ENCODE peak calls at places on chromosomes 3 and 15, in eight cellular contexts. P, J, Y, U, W, Q, K and M are unnamed samples. For H3K36me3, the result is how much of the 10 kb centered on the place peaks cover.

GRCh38 chr3:31116651-31117050 is 222.2 kb upstream of the GADL1 start:
- DNase-seq in P (no peak), U (no peak), W (no peak), Q (no peak), Y (no peak), K (no peak), J (no peak), M (no peak)

GRCh38 chr3:29247088-29247745 is 33.7 kb upstream of the RBMS3 start:
- DNase-seq in P (no peak), Q (no peak), Y (no peak), W (no peak), K (no peak), J (no peak), U (no peak), M (no peak)

GRCh38 chr3:176430244-176430893 is 766.9 kb downstream of the TBL1XR1 start:
- DNase-seq in K (peak), Q (no peak), Y (no peak), U (no peak), J (no peak), P (peak), W (peak), M (no peak)

GRCh38 chr3:58565621-58566397 is 11.4 kb downstream of the FAM107A start:
- DNase-seq in P (no peak), U (peak), Y (no peak), K (no peak), W (no peak), Q (no peak), J (no peak), M (peak)

GRCh38 chr3:52851348-52851747 is 16.5 kb upstream of the MUSTN1 start:
- DNase-seq in P (no peak), K (peak), Y (no peak), J (no peak), W (no peak), Q (no peak), U (peak), M (no peak)

GRCh38 chr15:81809543-81809942 is 236.3 kb downstream of the MEX3B start:
- DNase-seq in Y (no peak), U (no peak), J (no peak), P (no peak), Q (no peak), W (no peak), K (peak), M (no peak)

GRCh38 chr3:101903426-101903825 is 54.1 kb downstream of the NFKBIZ start:
- DNase-seq in Y (no peak), W (no peak), U (no peak), J (no peak), P (no peak), Q (no peak), K (no peak), M (no peak)

GRCh38 chr15:38320181-38320580 is 67.5 kb downstream of the SPRED1 start:
- DNase-seq in J (no peak), Q (no peak), U (no peak), W (no peak), P (no peak), K (no peak), Y (no peak), M (no peak)

GRCh38 chr3:56783644-56784451 is 17.9 kb downstream of the ARHGEF3 start:
- DNase-seq in P (peak), U (no peak), Y (peak), J (peak), K (peak), W (peak), Q (peak), M (no peak)

GRCh38 chr3:62601238-62601856 is 228.0 kb upstream of the FEZF2 start:
- DNase-seq in Y (no peak), W (no peak), U (no peak), Q (no peak), J (no peak), K (no peak), P (no peak), M (no peak)

GRCh38 chr3:23052230-23053019 is 150.7 kb upstream of the UBE2E2 start:
- DNase-seq in J (no peak), Q (no peak), K (no peak), Y (no peak), P (no peak), W (no peak), U (peak), M (no peak)

GRCh38 chr15:90219421-90220141 is 14.2 kb downstream of the CIB1 start:
- DNase-seq in K (no peak), J (no peak), W (no peak), Y (no peak), U (peak), Q (no peak), P (no peak), M (no peak)

GRCh38 chr3:3177861-3178497 is 1.5 kb downstream of the CRBN start:
- DNase-seq in Q (no peak), K (peak), W (no peak), J (no peak), P (no peak), Y (no peak), U (no peak), M (no peak)

GRCh38 chr3:2653706-2654105 is 456.5 kb downstream of the IL5RA start:
- DNase-seq in P (no peak), Q (no peak), J (no peak), K (no peak), U (no peak), Y (no peak), W (no peak), M (no peak)

GRCh38 chr3:64253689-64254088 is 28.4 kb upstream of the PRICKLE2 start:
- DNase-seq in K (no peak), W (no peak), J (no peak), Q (no peak), Y (no peak), P (no peak), U (no peak), M (no peak)

GRCh38 chr15:42355291-42355690 is 4.0 kb upstream of the CAPN3 start:
- DNase-seq in K (no peak), J (no peak), W (no peak), P (no peak), Q (no peak), U (no peak), Y (no peak), M (no peak)

GRCh38 chr15:38373016-38373415 is 80.9 kb upstream of the FAM98B start:
- DNase-seq in Q (no peak), Y (no peak), P (no peak), J (no peak), W (no peak), U (no peak), K (no peak), M (no peak)

GRCh38 chr3:149276621-149277020 is 55.0 kb upstream of the CP start:
- DNase-seq in W (no peak), U (no peak), Q (no peak), P (no peak), Y (no peak), J (no peak), K (no peak), M (no peak)

GRCh38 chr3:21533047-21533446 is 218.0 kb downstream of the ZNF385D start:
- DNase-seq in K (no peak), Y (no peak), P (no peak), W (no peak), Q (no peak), J (no peak), U (no peak), M (no peak)

GRCh38 chr3:171457263-171458055 is 2.7 kb downstream of the TNIK start:
- DNase-seq in J (no peak), K (no peak), U (no peak), W (no peak), Y (no peak), Q (no peak), P (no peak), M (no peak)

GRCh38 chr3:63863150-63864007 is at the start of the genes ATXN7 and THOC7:
- DNase-seq in J (peak), Q (no peak), P (peak), W (peak), U (peak), Y (peak), K (peak), M (no peak)

GRCh38 chr3:71707600-71707999 is 17.6 kb downstream of the EIF4E3 start:
- DNase-seq in W (no peak), P (no peak), J (no peak), K (no peak), Q (no peak), U (no peak), Y (no peak), M (no peak)

GRCh38 chr3:69121950-69122349 is 445 bp downstream of the LMOD3 start:
- DNase-seq in K (no peak), J (no peak), Q (no peak), P (no peak), Y (no peak), W (no peak), U (no peak), M (no peak)

GRCh38 chr15:31871159-31871886 is 159.0 kb upstream of the CHRNA7 start:
- DNase-seq in Q (no peak), J (no peak), P (no peak), W (no peak), Y (no peak), U (no peak), K (no peak), M (no peak)

GRCh38 chr3:63980830-63981498 is 42.3 kb downstream of the PSMD6 start:
- DNase-seq in K (no peak), Q (no peak), Y (no peak), P (no peak), J (no peak), U (no peak), W (no peak), M (no peak)

GRCh38 chr15:100931143-100931890 is 12.2 kb downstream of the LRRK1 start:
- DNase-seq in K (no peak), P (no peak), Q (no peak), Y (no peak), U (no peak), J (no peak), W (no peak), M (no peak)

GRCh38 chr3:183911763-183912506 is 27.3 kb upstream of the PARL start:
- DNase-seq in W (no peak), J (no peak), Y (no peak), Q (no peak), U (no peak), K (peak), P (no peak), M (no peak)

GRCh38 chr3:57110214-57110613 is 49.8 kb downstream of the SPATA12 start:
- DNase-seq in K (no peak), P (no peak), W (no peak), Q (no peak), J (no peak), U (no peak), Y (no peak), M (no peak)

GRCh38 chr3:11495948-11496557 is 147.7 kb downstream of the VGLL4 start:
- DNase-seq in P (peak), K (no peak), Y (peak), J (no peak), U (no peak), Q (no peak), W (no peak), M (no peak)

GRCh38 chr3:15291589-15292541 is 40.5 kb downstream of the SH3BP5 start:
- DNase-seq in K (no peak), Y (no peak), P (no peak), J (peak), Q (peak), W (no peak), U (no peak), M (no peak)

GRCh38 chr3:22012471-22012870 is 261.5 kb upstream of the ZNF385D start:
- DNase-seq in Q (no peak), Y (no peak), U (no peak), K (no peak), P (no peak), W (no peak), J (no peak), M (no peak)

GRCh38 chr3:113662824-113663223 is 33.6 kb downstream of the USF3 start:
- DNase-seq in Y (no peak), K (peak), U (no peak), Q (no peak), J (no peak), P (no peak), W (no peak), M (no peak)

GRCh38 chr3:150020527-150020926 is 49.8 kb upstream of the PFN2 start:
- DNase-seq in J (no peak), U (no peak), Q (no peak), P (no peak), W (no peak), K (no peak), Y (no peak), M (no peak)

GRCh38 chr15:71807125-71807629 is 3.2 kb upstream of the NR2E3 start:
- DNase-seq in U (peak), J (no peak), P (no peak), Y (no peak), K (no peak), Q (no peak), W (no peak), M (no peak)

GRCh38 chr3:11212301-11212613 is 58.0 kb downstream of the HRH1 start:
- DNase-seq in Y (peak), K (no peak), Q (no peak), J (peak), W (no peak), P (no peak), U (no peak), M (no peak)

GRCh38 chr15:41160639-41161315 is 44.7 kb upstream of the INO80 start:
- DNase-seq in Q (no peak), Y (no peak), P (no peak), J (no peak), W (no peak), K (no peak), U (no peak), M (no peak)

DNA sequence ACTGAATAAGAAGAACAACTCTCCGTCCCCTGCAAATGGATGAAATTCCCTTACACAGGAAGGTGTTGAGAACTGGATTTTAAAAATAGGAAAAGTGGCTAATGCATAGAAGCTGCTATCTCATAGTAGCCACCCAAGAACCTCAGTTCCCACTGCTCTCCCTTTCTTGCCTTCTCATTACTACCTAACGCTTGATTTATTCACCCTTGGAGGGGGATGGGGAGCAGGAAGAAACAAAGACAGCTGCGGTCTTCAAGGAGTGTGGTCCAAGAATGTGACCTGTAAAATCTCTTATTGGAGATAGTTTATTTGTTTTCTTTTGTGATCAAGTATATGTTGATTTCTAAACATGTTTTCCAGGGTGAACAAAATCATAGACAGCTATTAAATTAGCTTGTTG is 274.1 kb upstream of the CTNNB1 start:
- DNase-seq in J (no peak), P (no peak), K (no peak), Q (no peak), U (no peak), W (no peak), Y (no peak), M (no peak)
- TF ChIP-seq EP300 in J (no peak), P (no peak), K (no peak), Q (no peak), U (no peak), W (no peak), Y (no peak), M (no peak)

GRCh38 chr3:32892625-32893598 is 58.5 kb upstream of the CCR4 start:
- DNase-seq in U (no peak), K (no peak), Q (no peak), J (no peak), P (no peak), Y (no peak), W (no peak), M (no peak)
- H3K36me3 ChIP-seq in U (half or more), K (half or more), Q (under half), J (under half), P (under half), Y (under half), W (under half), M (under half)

GRCh38 chr3:46607603-46608028 is 4.7 kb upstream of the FAM240A start:
- DNase-seq in Y (no peak), P (no peak), W (peak), Q (no peak), J (no peak), K (peak), U (peak), M (peak)
- TF ChIP-seq CTCF in Y (no peak), P (no peak), W (no peak), Q (no peak), J (no peak), K (peak), U (peak), M (no peak)

GRCh38 chr3:140898340-140899180 is 43.1 kb upstream of the SLC25A36 start:
- DNase-seq in P (no peak), K (peak), J (no peak), Q (peak), U (no peak), Y (no peak), W (peak), M (no peak)
- TF ChIP-seq EP300 in P (no peak), K (no peak), J (no peak), Q (no peak), U (no peak), Y (no peak), W (no peak), M (no peak)

DNA sequence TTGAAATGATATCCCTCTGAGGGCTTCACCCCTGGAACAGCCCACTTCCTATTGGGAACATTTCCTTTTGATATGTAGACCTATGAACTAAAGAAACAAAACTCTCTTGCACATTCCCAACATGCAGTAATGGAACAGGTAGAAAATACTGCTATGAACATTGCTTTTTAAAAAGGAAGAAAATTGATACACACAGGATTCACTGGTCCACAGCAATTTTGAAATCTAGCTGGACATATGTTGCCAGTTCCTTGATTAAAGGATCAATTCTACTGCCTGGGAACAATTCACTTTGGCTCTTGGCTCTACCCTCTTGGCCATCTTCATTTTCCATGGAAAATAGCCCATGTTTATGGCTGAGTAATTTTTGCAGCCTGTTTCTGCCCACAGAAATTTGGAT is 74.9 kb upstream of the ZNF280D start:
- DNase-seq in K (no peak), P (no peak), J (no peak), U (no peak), W (no peak), Y (no peak), Q (no peak), M (no peak)
- H3K36me3 ChIP-seq in K (under half), P (under half), J (under half), U (under half), W (under half), Y (under half), Q (under half), M (under half)

GRCh38 chr15:86213888-86214287 is 134.2 kb downstream of the AGBL1 start:
- DNase-seq in W (no peak), Y (no peak), K (no peak), P (no peak), U (no peak), J (no peak), Q (no peak), M (no peak)

GRCh38 chr15:86213420-86213819 is 133.7 kb downstream of the AGBL1 start:
- DNase-seq in J (no peak), P (no peak), W (no peak), U (no peak), Y (no peak), Q (no peak), K (no peak), M (no peak)
- TF ChIP-seq CTCF in J (no peak), P (no peak), W (no peak), U (peak), Y (no peak), Q (peak), K (no peak), M (no peak)

GRCh38 chr15:84659904-84660781 is 2.1 kb upstream of the NMB start:
- DNase-seq in K (no peak), W (no peak), P (no peak), Y (no peak), J (no peak), Q (no peak), U (no peak), M (no peak)

GRCh38 chr15:84658080-84658787 is at the start of gene NMB:
- DNase-seq in K (peak), U (peak), Y (peak), W (peak), P (peak), J (peak), Q (peak), M (no peak)

GRCh38 chr15:84657748-84658079 is 285 bp downstream of the NMB start:
- DNase-seq in J (peak), Y (no peak), K (no peak), U (no peak), W (no peak), Q (no peak), P (no peak), M (no peak)

GRCh38 chr15:84656972-84657371 is 1.0 kb downstream of the NMB start:
- DNase-seq in P (no peak), K (no peak), U (no peak), Q (no peak), W (no peak), J (no peak), Y (no peak), M (no peak)

GRCh38 chr15:84658788-84659411 is 901 bp upstream of the NMB start:
- DNase-seq in P (no peak), Y (no peak), U (no peak), K (no peak), Q (no peak), J (no peak), W (no peak), M (no peak)
- TF ChIP-seq EP300 in P (no peak), Y (no peak), U (no peak), K (no peak), Q (no peak), J (no peak), W (no peak), M (no peak)

DNA sequence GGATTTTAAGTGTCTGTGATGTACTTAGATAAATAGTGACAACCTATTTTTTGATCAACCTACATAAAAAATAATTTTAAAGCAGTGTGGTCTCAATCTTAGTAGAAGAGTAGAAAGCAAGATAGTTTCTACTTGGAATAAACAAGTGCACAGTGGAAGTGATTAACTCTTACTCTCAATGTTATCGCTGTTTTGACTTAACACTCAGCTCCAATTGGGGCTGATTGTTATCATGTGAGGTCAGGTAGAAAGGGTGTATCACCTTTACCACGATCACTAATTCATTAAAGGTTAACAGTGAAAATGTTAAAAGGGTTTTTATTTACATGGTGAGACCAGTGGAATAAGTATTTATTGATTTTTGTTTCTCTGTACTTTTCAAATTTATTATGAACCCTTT is 22.4 kb upstream of the APH1B start:
- DNase-seq in K (no peak), W (no peak), Y (no peak), P (no peak), U (no peak), J (no peak), Q (no peak), M (no peak)
- H3K36me3 ChIP-seq in K (under half), W (under half), Y (half or more), P (under half), U (under half), J (under half), Q (under half), M (under half)

GRCh38 chr3:142180761-142181362 is 31.5 kb upstream of the TFDP2 start:
- DNase-seq in Y (peak), W (peak), Q (no peak), P (peak), K (peak), J (no peak), U (peak), M (no peak)
- TF ChIP-seq CTCF in Y (peak), W (peak), Q (peak), P (no peak), K (peak), J (peak), U (peak), M (peak)

DNA sequence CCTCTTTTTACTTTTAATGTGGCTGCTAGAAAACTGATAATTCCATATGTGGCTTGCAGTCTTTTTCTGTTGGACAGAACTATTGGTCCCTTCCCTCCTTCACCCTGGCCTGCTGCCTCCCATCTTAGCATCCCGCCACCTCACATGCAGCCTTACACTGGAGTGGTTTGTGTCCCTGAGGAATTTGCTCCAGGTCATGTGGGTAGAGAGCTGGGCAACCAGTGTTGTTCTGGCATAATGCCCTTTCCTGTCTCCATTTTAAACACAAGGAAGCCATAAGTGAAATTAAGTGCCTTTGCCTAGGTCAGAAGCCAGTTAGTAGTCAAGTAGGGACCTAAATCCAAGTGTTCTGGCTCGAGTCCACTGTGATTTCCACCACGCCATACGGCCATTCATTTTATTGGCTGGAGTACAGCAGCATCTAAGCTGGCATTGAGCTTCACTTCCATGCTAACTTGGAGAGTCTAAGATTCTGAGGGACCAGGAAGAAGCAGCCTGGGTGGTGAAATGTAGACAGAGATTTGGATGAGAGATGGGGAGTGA is 46.0 kb upstream of the PLXNA1 start:
- DNase-seq in Q (no peak), U (no peak), J (peak), Y (no peak), K (no peak), W (no peak), P (no peak), M (no peak)
- TF ChIP-seq EP300 in Q (no peak), U (no peak), J (no peak), Y (no peak), K (no peak), W (no peak), P (no peak), M (no peak)